ENCODE peak calls at places on chromosomes 13 and 19, in nine cellular contexts. T, X, V, P, R, A, Q, S and F are unnamed samples.

GRCh38 chr19:47663911-47664771 is 49.1 kb upstream of the EHD2 start:
- DNase-seq in T (peak), X (no peak), V (peak), P (peak), R (peak), A (no peak), Q (peak), S (no peak), F (no peak)

GRCh38 chr19:6167115-6167514 is 31.6 kb downstream of the ACSBG2 start:
- DNase-seq in T (no peak), X (no peak), V (no peak), P (no peak), R (no peak), A (no peak), Q (no peak), S (no peak), F (no peak)

GRCh38 chr19:18414504-18415176 is 4.6 kb upstream of the SSBP4 start:
- DNase-seq in T (no peak), X (peak), V (no peak), P (no peak), R (peak), A (peak), Q (no peak), S (peak), F (no peak)

GRCh38 chr13:32515246-32515645 is 23.3 kb downstream of the N4BP2L2 start:
- DNase-seq in T (no peak), X (no peak), V (peak), P (no peak), R (no peak), A (no peak), Q (no peak), S (no peak), F (no peak)

GRCh38 chr13:109148243-109148642 is 518.8 kb downstream of the MYO16 start:
- DNase-seq in T (no peak), X (no peak), V (peak), P (no peak), R (no peak), A (no peak), Q (no peak), S (no peak), F (no peak)

GRCh38 chr13:107649071-107649470 is 566.3 kb downstream of the LIG4 start:
- DNase-seq in T (no peak), X (no peak), V (no peak), P (no peak), R (no peak), A (no peak), Q (no peak), S (no peak), F (no peak)

GRCh38 chr13:113589251-113589960 is 4.9 kb downstream of the TFDP1 start:
- DNase-seq in T (no peak), X (no peak), V (no peak), P (no peak), R (peak), A (no peak), Q (peak), S (no peak), F (no peak)

GRCh38 chr19:10143700-10144099 is 24.0 kb upstream of the EIF3G start:
- DNase-seq in T (no peak), X (no peak), V (no peak), P (no peak), R (no peak), A (no peak), Q (no peak), S (no peak), F (no peak)

GRCh38 chr19:38175422-38175821 is 48.6 kb downstream of the DPF1 start:
- DNase-seq in T (no peak), X (no peak), V (no peak), P (no peak), R (no peak), A (no peak), Q (no peak), S (no peak), F (no peak)

GRCh38 chr19:50983625-50984292 is at the start of gene KLK7:
- DNase-seq in T (no peak), X (peak), V (no peak), P (no peak), R (no peak), A (peak), Q (no peak), S (no peak), F (no peak)

GRCh38 chr13:112445411-112446271 is 69.5 kb downstream of the SPACA7 start:
- DNase-seq in T (no peak), X (no peak), V (no peak), P (no peak), R (no peak), A (no peak), Q (peak), S (no peak), F (no peak)

GRCh38 chr13:51883226-51883600 is 21.4 kb downstream of the CCDC70 start:
- DNase-seq in T (no peak), X (no peak), V (no peak), P (no peak), R (no peak), A (no peak), Q (no peak), S (no peak), F (no peak)

GRCh38 chr19:50266896-50267295 is 62.3 kb downstream of the KCNC3 start:
- DNase-seq in T (no peak), X (peak), V (no peak), P (no peak), R (no peak), A (peak), Q (no peak), S (peak), F (no peak)

GRCh38 chr13:100436099-100436498 is 152.5 kb downstream of the GGACT start:
- DNase-seq in T (no peak), X (no peak), V (no peak), P (no peak), R (no peak), A (no peak), Q (no peak), S (no peak), F (no peak)

GRCh38 chr19:46482645-46483044 is 11.3 kb upstream of the PNMA8A start:
- DNase-seq in T (no peak), X (no peak), V (peak), P (no peak), R (no peak), A (no peak), Q (no peak), S (no peak), F (no peak)

GRCh38 chr19:811511-812048 is 10.2 kb downstream of the PLPPR3 start:
- DNase-seq in T (no peak), X (peak), V (no peak), P (no peak), R (no peak), A (no peak), Q (no peak), S (no peak), F (no peak)
- TF ChIP-seq CTCF in T (no peak), X (no peak), V (no peak), P (no peak), R (no peak), A (no peak), Q (no peak), S (no peak), F (no peak)

DNA sequence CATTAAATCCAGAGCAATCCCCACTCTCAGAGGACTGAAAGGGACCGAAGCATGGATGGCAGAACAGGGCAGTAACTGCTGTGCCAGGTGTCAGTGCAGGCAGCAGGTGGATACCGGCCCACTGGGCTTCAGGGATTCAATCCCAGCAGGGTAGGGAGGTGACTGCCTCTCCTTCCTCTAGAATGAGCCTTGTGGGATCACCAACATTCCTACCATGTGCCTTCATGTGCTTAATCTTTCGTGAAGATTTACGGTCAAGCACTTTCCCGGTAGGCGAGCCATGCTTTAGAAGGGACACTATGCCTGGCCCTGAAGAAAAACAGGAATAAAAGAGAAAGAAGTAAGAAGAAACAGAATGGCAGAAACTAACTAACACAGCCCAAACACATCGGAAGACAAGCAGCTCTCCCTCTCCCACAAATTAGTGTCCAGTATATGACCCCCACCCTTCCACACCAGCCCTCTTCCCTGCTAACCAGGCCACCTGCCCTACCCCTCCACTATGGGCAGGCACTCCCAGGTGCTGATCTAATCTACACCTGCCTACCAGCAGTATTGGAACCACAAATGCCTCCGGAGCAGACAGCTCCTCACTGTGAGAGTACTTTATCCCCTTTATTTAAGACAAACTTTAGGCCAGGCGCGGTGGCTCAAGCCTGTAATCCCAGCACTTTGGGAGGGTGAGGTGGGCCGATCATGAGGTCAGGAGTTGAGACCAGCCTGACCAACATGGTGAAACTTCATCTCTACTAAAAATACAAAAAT is 162.5 kb downstream of the NUFIP1 start:
- DNase-seq in T (no peak), X (no peak), V (no peak), P (no peak), R (no peak), A (no peak), Q (no peak), S (no peak), F (no peak)
- TF ChIP-seq CTCF in T (no peak), X (no peak), V (no peak), P (no peak), R (no peak), A (no peak), Q (no peak), S (no peak), F (no peak)

DNA sequence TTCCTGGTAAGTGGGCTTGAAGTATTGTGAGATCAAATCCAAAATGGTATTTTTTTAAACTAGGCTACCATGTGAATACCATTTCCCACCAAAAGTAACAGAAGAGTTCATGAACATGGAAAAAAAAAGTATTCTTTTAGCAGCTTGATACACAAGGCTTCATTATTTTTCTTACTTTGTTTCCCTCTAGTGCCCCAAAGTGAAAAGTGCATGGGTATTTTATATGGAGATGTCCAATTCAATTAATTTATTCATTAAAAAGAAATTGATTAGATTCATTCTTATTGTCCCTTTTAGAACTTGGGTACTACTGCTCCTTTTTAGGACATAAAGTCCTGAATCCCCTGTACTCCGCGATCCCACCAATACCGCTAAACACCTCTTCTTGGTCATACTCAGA is 28.6 kb upstream of the SCEL start:
- DNase-seq in T (no peak), X (no peak), V (peak), P (no peak), R (no peak), A (no peak), Q (no peak), S (no peak), F (no peak)
- TF ChIP-seq CTCF in T (no peak), X (no peak), V (peak), P (no peak), R (no peak), A (no peak), Q (no peak), S (peak), F (peak)

GRCh38 chr19:1213391-1214286 is 8.1 kb downstream of the STK11 start:
- DNase-seq in T (no peak), X (no peak), V (peak), P (peak), R (peak), A (peak), Q (peak), S (no peak), F (peak)

GRCh38 chr19:1211494-1212234 is 6.1 kb downstream of the STK11 start:
- DNase-seq in T (no peak), X (peak), V (peak), P (no peak), R (peak), A (no peak), Q (peak), S (peak), F (no peak)

GRCh38 chr19:1214862-1215731 is 9.5 kb downstream of the STK11 start:
- DNase-seq in T (no peak), X (no peak), V (no peak), P (no peak), R (peak), A (no peak), Q (peak), S (no peak), F (no peak)

GRCh38 chr19:1216756-1217155 is 11.2 kb downstream of the STK11 start:
- DNase-seq in T (no peak), X (no peak), V (no peak), P (no peak), R (no peak), A (no peak), Q (no peak), S (no peak), F (no peak)

DNA sequence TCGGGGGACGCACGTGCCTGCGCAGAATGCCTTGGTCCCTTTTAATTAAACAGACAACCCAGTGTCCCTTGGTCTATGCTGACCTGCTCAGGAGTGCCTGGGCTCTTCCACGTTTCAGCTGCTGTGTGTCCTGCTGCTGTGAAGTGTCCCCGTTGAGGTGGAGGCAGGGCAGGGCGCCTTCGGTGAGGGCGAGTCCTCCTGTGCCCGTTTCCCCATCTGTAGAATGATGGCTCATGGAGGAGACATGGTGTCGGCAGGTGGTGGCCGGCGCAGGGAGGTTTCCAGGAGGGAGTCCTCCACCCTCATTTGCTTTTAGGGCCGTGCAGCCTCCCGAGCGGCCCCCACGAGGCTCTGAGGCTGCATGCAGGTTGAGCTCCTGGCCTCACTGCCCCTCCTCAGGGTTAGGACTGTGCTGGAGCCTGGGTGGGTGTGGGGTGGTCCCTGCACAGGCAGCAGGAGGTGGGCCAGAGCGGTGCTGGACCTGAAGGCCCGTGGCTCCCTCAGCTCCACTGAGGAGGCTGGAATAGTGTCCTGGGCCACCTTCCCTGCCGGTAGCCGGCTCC is 8.8 kb downstream of the STK11 start:
- DNase-seq in T (no peak), X (no peak), V (no peak), P (no peak), R (no peak), A (no peak), Q (no peak), S (no peak), F (no peak)
- TF ChIP-seq CTCF in T (no peak), X (no peak), V (no peak), P (no peak), R (no peak), A (no peak), Q (no peak), S (no peak), F (no peak)

GRCh38 chr13:49441312-49441711 is 2.6 kb downstream of the CAB39L start:
- DNase-seq in T (no peak), X (no peak), V (no peak), P (no peak), R (no peak), A (no peak), Q (no peak), S (no peak), F (no peak)

GRCh38 chr13:49439609-49440008 is 4.3 kb downstream of the CAB39L start:
- DNase-seq in T (no peak), X (no peak), V (no peak), P (no peak), R (no peak), A (no peak), Q (no peak), S (no peak), F (no peak)

GRCh38 chr13:49435992-49436391 is 7.9 kb downstream of the CAB39L start:
- DNase-seq in T (no peak), X (no peak), V (peak), P (no peak), R (no peak), A (no peak), Q (no peak), S (no peak), F (no peak)

GRCh38 chr13:49437705-49438104 is 6.2 kb downstream of the CAB39L start:
- DNase-seq in T (no peak), X (no peak), V (no peak), P (no peak), R (no peak), A (no peak), Q (no peak), S (no peak), F (no peak)

GRCh38 chr13:49436890-49437289 is 7.0 kb downstream of the CAB39L start:
- DNase-seq in T (no peak), X (no peak), V (peak), P (no peak), R (peak), A (no peak), Q (no peak), S (no peak), F (no peak)
- TF ChIP-seq CTCF in T (no peak), X (no peak), V (peak), P (no peak), R (no peak), A (no peak), Q (no peak), S (no peak), F (no peak)

DNA sequence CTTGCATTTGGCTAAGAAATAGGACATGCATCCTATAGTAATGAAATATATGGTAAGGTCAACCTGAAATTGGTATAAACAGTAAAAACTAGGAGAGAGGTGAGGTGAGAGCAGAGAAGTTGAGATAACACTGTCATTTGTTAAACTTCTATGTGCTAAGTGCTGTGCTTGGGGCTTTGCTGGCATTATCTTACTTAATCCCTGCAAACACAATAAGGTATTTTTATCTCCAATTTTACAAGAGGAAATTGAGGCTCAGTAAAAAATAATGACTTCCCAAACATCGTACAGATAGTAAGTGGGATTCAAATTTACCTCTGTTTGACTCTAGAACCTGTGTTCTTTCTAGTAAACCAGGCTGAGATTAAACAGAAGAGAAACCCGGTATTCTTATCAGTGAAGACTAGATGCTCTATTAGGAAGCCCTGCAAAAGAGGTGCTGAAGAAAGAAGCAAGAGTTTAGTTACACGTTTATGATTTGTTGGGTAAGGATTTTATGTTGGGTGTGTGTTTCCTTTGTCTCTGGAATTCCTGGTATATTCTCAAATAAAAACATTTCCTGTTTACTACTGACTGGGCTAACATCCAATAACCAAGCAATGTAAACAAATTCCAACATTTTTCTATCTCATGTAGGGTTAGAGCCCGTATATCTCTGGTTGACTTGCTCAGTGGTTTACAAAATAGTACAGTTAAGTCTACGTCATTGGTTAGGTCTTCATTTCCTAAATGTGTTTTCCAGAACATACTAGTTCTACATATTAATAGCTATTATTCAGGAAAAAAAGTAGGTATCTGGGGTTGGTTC is 137.3 kb upstream of the FNDC3A start:
- DNase-seq in T (no peak), X (no peak), V (no peak), P (no peak), R (no peak), A (no peak), Q (no peak), S (no peak), F (no peak)
- TF ChIP-seq CTCF in T (no peak), X (no peak), V (no peak), P (no peak), R (no peak), A (no peak), Q (no peak), S (no peak), F (no peak)